ENCODE peak calls at places on chromosomes 1 and 21, in eight cellular contexts. One of them, this sample, is unnamed. For H3K27me3, the result is how much of the 10 kb centered on the place peaks cover.

GRCh38 chr1:17948594-17948993 is 159.0 kb upstream of the IGSF21 start:
- DNase-seq in cardiac muscle cell: no peak
- DNase-seq in H9: no peak
- DNase-seq in thoracic aorta: no peak
- DNase-seq in esophagus squamous epithelium: no peak
- DNase-seq in IMR-90: no peak
- DNase-seq in adrenal gland: no peak
- DNase-seq in tibial artery: no peak
- DNase-seq in this sample: no peak

GRCh38 chr1:233281711-233282581 is 13.6 kb downstream of the PCNX2 start:
- DNase-seq in esophagus squamous epithelium: no peak
- DNase-seq in IMR-90: peak
- DNase-seq in tibial artery: no peak
- DNase-seq in thoracic aorta: no peak
- DNase-seq in cardiac muscle cell: peak
- DNase-seq in adrenal gland: no peak
- DNase-seq in H9: no peak
- DNase-seq in this sample: no peak

GRCh38 chr1:118204648-118205047 is 19.6 kb upstream of the SPAG17 start:
- DNase-seq in cardiac muscle cell: no peak
- DNase-seq in thoracic aorta: no peak
- DNase-seq in esophagus squamous epithelium: no peak
- DNase-seq in adrenal gland: no peak
- DNase-seq in IMR-90: no peak
- DNase-seq in tibial artery: no peak
- DNase-seq in H9: no peak
- DNase-seq in this sample: no peak

GRCh38 chr1:62722796-62723195 is 34.6 kb upstream of the DOCK7 start:
- DNase-seq in IMR-90: no peak
- DNase-seq in cardiac muscle cell: no peak
- DNase-seq in adrenal gland: no peak
- DNase-seq in thoracic aorta: no peak
- DNase-seq in H9: no peak
- DNase-seq in tibial artery: no peak
- DNase-seq in esophagus squamous epithelium: no peak
- DNase-seq in this sample: no peak

GRCh38 chr1:231206856-231207255 is 34.2 kb upstream of the GNPAT start:
- DNase-seq in adrenal gland: no peak
- DNase-seq in esophagus squamous epithelium: no peak
- DNase-seq in H9: no peak
- DNase-seq in tibial artery: no peak
- DNase-seq in cardiac muscle cell: peak
- DNase-seq in IMR-90: no peak
- DNase-seq in thoracic aorta: no peak
- DNase-seq in this sample: no peak

GRCh38 chr1:31101147-31101502 is 35.6 kb upstream of the PUM1 start:
- DNase-seq in cardiac muscle cell: peak
- DNase-seq in H9: no peak
- DNase-seq in thoracic aorta: no peak
- DNase-seq in IMR-90: peak
- DNase-seq in tibial artery: no peak
- DNase-seq in adrenal gland: peak
- DNase-seq in esophagus squamous epithelium: no peak
- DNase-seq in this sample: no peak

GRCh38 chr1:116401646-116402176 is 28.7 kb downstream of the ATP1A1 start:
- DNase-seq in adrenal gland: no peak
- DNase-seq in cardiac muscle cell: no peak
- DNase-seq in IMR-90: no peak
- DNase-seq in esophagus squamous epithelium: no peak
- DNase-seq in H9: no peak
- DNase-seq in thoracic aorta: no peak
- DNase-seq in tibial artery: no peak
- DNase-seq in this sample: no peak

GRCh38 chr21:34545079-34545884 is 33.3 kb upstream of the KCNE1 start:
- DNase-seq in IMR-90: peak
- DNase-seq in cardiac muscle cell: peak
- DNase-seq in tibial artery: no peak
- DNase-seq in thoracic aorta: no peak
- DNase-seq in H9: no peak
- DNase-seq in adrenal gland: peak
- DNase-seq in esophagus squamous epithelium: no peak
- DNase-seq in this sample: no peak

GRCh38 chr1:178238722-178239510 is 145.0 kb downstream of the RASAL2 start:
- DNase-seq in adrenal gland: no peak
- DNase-seq in H9: no peak
- DNase-seq in esophagus squamous epithelium: no peak
- DNase-seq in thoracic aorta: no peak
- DNase-seq in tibial artery: no peak
- DNase-seq in cardiac muscle cell: peak
- DNase-seq in IMR-90: peak
- DNase-seq in this sample: no peak

GRCh38 chr1:161952603-161953172 is 71.0 kb downstream of the OLFML2B start:
- DNase-seq in tibial artery: no peak
- DNase-seq in adrenal gland: no peak
- DNase-seq in IMR-90: peak
- DNase-seq in thoracic aorta: no peak
- DNase-seq in cardiac muscle cell: no peak
- DNase-seq in H9: no peak
- DNase-seq in esophagus squamous epithelium: no peak
- DNase-seq in this sample: no peak

GRCh38 chr1:61538228-61538627 is 186.7 kb downstream of the TM2D1 start:
- DNase-seq in cardiac muscle cell: no peak
- DNase-seq in thoracic aorta: no peak
- DNase-seq in adrenal gland: no peak
- DNase-seq in IMR-90: no peak
- DNase-seq in H9: no peak
- DNase-seq in tibial artery: no peak
- DNase-seq in esophagus squamous epithelium: no peak
- DNase-seq in this sample: no peak

GRCh38 chr21:19197950-19198349 is 794.4 kb upstream of the TMPRSS15 start:
- DNase-seq in H9: no peak
- DNase-seq in esophagus squamous epithelium: no peak
- DNase-seq in IMR-90: no peak
- DNase-seq in adrenal gland: no peak
- DNase-seq in cardiac muscle cell: no peak
- DNase-seq in tibial artery: no peak
- DNase-seq in thoracic aorta: no peak
- DNase-seq in this sample: no peak

GRCh38 chr1:171254859-171255258 is 6.6 kb downstream of the FMO1 start:
- DNase-seq in H9: no peak
- DNase-seq in adrenal gland: no peak
- DNase-seq in cardiac muscle cell: no peak
- DNase-seq in esophagus squamous epithelium: no peak
- DNase-seq in thoracic aorta: no peak
- DNase-seq in IMR-90: peak
- DNase-seq in tibial artery: no peak
- DNase-seq in this sample: no peak

GRCh38 chr21:43854773-43855633 is 10.0 kb upstream of the AGPAT3 start:
- DNase-seq in tibial artery: no peak
- DNase-seq in thoracic aorta: no peak
- DNase-seq in H9: no peak
- DNase-seq in esophagus squamous epithelium: no peak
- DNase-seq in IMR-90: no peak
- DNase-seq in adrenal gland: peak
- DNase-seq in cardiac muscle cell: peak
- DNase-seq in this sample: no peak

GRCh38 chr1:71521655-71522264 is 440.9 kb upstream of the ZRANB2 start:
- DNase-seq in thoracic aorta: no peak
- DNase-seq in cardiac muscle cell: peak
- DNase-seq in IMR-90: peak
- DNase-seq in H9: no peak
- DNase-seq in tibial artery: no peak
- DNase-seq in adrenal gland: peak
- DNase-seq in esophagus squamous epithelium: no peak
- DNase-seq in this sample: no peak

GRCh38 chr21:45289655-45290515 is 2.2 kb upstream of the POFUT2 start:
- DNase-seq in cardiac muscle cell: no peak
- DNase-seq in H9: peak
- DNase-seq in adrenal gland: no peak
- DNase-seq in IMR-90: peak
- DNase-seq in tibial artery: peak
- DNase-seq in esophagus squamous epithelium: no peak
- DNase-seq in thoracic aorta: no peak
- DNase-seq in this sample: no peak

GRCh38 chr1:203462143-203462542 is 13.5 kb upstream of the PRELP start:
- DNase-seq in IMR-90: no peak
- DNase-seq in tibial artery: no peak
- DNase-seq in adrenal gland: no peak
- DNase-seq in H9: no peak
- DNase-seq in thoracic aorta: no peak
- DNase-seq in esophagus squamous epithelium: no peak
- DNase-seq in cardiac muscle cell: no peak
- DNase-seq in this sample: no peak

GRCh38 chr1:48025076-48025475 is 27.9 kb upstream of the TRABD2B start:
- DNase-seq in tibial artery: no peak
- DNase-seq in cardiac muscle cell: no peak
- DNase-seq in H9: no peak
- DNase-seq in thoracic aorta: no peak
- DNase-seq in IMR-90: no peak
- DNase-seq in esophagus squamous epithelium: no peak
- DNase-seq in adrenal gland: no peak
- DNase-seq in this sample: peak

GRCh38 chr1:119828266-119828665 is 17.0 kb upstream of the REG4 start:
- DNase-seq in esophagus squamous epithelium: no peak
- DNase-seq in adrenal gland: no peak
- DNase-seq in tibial artery: no peak
- DNase-seq in H9: no peak
- DNase-seq in cardiac muscle cell: no peak
- DNase-seq in thoracic aorta: no peak
- DNase-seq in IMR-90: peak
- DNase-seq in this sample: no peak
- H3K27ac ChIP-seq in esophagus squamous epithelium: no peak
- H3K27ac ChIP-seq in adrenal gland: no peak
- H3K27ac ChIP-seq in tibial artery: no peak
- H3K27ac ChIP-seq in H9: no peak
- H3K27ac ChIP-seq in cardiac muscle cell: no peak
- H3K27ac ChIP-seq in thoracic aorta: no peak
- H3K27ac ChIP-seq in IMR-90: peak
- H3K27ac ChIP-seq in this sample: no peak

GRCh38 chr1:3649342-3650247 is at the start of gene WRAP73:
- DNase-seq in IMR-90: peak
- DNase-seq in thoracic aorta: peak
- DNase-seq in esophagus squamous epithelium: peak
- DNase-seq in adrenal gland: peak
- DNase-seq in cardiac muscle cell: peak
- DNase-seq in tibial artery: peak
- DNase-seq in H9: peak
- DNase-seq in this sample: peak
- TF ChIP-seq CTCF in IMR-90: peak
- TF ChIP-seq CTCF in thoracic aorta: no peak
- TF ChIP-seq CTCF in esophagus squamous epithelium: no peak
- TF ChIP-seq CTCF in adrenal gland: no peak
- TF ChIP-seq CTCF in cardiac muscle cell: peak
- TF ChIP-seq CTCF in tibial artery: no peak
- TF ChIP-seq CTCF in H9: no peak
- TF ChIP-seq CTCF in this sample: peak

DNA sequence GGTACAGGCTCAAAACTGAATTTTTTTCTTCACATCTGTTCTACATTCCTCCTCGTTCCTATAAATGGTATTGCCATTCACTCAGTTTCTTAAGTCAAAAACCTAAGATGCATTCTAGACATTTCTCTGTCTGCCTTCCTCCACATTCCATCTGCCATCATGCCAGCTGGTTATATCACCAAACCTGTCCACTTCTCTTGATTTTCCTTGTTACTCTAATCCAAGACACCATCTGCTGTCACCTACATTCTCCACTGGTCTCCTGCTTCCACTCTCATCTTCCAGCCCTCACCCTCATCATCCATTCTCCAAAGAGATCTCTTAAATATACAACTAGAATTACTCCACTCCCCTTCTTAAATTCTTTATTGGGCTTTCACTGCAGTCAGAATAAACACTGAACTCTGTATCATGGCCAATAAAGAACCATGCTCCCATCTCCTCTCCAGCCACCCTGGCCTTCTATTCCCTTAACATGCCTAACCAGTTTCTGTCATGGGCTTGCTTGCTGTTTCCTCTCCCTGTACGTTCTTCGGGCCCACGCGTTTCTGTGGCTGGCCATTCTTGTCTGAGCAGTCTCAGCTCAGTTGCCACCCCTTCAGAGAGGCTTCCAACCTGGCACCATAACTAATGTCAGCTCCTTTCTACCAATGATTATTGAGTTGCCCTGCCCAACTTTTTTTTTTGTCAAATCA is 278.3 kb downstream of the ST6GALNAC3 start:
- DNase-seq in tibial artery: no peak
- DNase-seq in H9: no peak
- DNase-seq in IMR-90: no peak
- DNase-seq in adrenal gland: no peak
- DNase-seq in esophagus squamous epithelium: no peak
- DNase-seq in thoracic aorta: no peak
- DNase-seq in cardiac muscle cell: no peak
- DNase-seq in this sample: no peak
- H3K27me3 ChIP-seq in tibial artery: under half
- H3K27me3 ChIP-seq in H9: under half
- H3K27me3 ChIP-seq in IMR-90: under half
- H3K27me3 ChIP-seq in adrenal gland: under half
- H3K27me3 ChIP-seq in esophagus squamous epithelium: under half
- H3K27me3 ChIP-seq in thoracic aorta: under half
- H3K27me3 ChIP-seq in cardiac muscle cell: under half
- H3K27me3 ChIP-seq in this sample: under half

GRCh38 chr1:52028328-52028727 is 5.3 kb downstream of the KTI12 start:
- DNase-seq in adrenal gland: no peak
- DNase-seq in cardiac muscle cell: no peak
- DNase-seq in IMR-90: no peak
- DNase-seq in tibial artery: no peak
- DNase-seq in esophagus squamous epithelium: no peak
- DNase-seq in thoracic aorta: no peak
- DNase-seq in H9: no peak
- DNase-seq in this sample: no peak

GRCh38 chr1:52033190-52034049 is at the start of gene KTI12:
- DNase-seq in tibial artery: peak
- DNase-seq in adrenal gland: peak
- DNase-seq in thoracic aorta: peak
- DNase-seq in H9: peak
- DNase-seq in IMR-90: peak
- DNase-seq in cardiac muscle cell: peak
- DNase-seq in esophagus squamous epithelium: peak
- DNase-seq in this sample: no peak

GRCh38 chr1:52032124-52032784 is 1.4 kb downstream of the KTI12 start:
- DNase-seq in cardiac muscle cell: no peak
- DNase-seq in adrenal gland: no peak
- DNase-seq in tibial artery: no peak
- DNase-seq in IMR-90: peak
- DNase-seq in esophagus squamous epithelium: no peak
- DNase-seq in H9: no peak
- DNase-seq in thoracic aorta: no peak
- DNase-seq in this sample: no peak

GRCh38 chr1:52034050-52034384 is 407 bp upstream of the KTI12 start:
- DNase-seq in tibial artery: no peak
- DNase-seq in adrenal gland: no peak
- DNase-seq in cardiac muscle cell: no peak
- DNase-seq in IMR-90: no peak
- DNase-seq in thoracic aorta: no peak
- DNase-seq in H9: no peak
- DNase-seq in esophagus squamous epithelium: no peak
- DNase-seq in this sample: no peak

DNA sequence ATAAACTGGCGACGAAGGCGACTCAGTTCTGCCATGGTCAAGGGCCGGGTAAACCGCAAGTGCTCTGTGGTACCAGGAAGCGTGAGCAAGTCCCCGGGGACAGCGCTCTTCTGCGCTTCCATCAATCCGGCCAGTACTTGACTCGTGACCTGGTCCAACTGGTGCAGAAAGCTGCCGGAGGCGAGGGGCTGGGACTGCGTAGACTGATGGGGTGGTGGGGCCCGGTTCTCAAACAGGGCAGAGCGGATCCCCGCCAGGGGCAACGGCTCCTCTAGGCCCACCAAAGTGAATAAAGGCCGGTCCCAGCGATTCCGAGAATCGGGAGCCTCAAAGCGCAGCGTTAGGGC is 852 bp downstream of the KTI12 start:
- DNase-seq in thoracic aorta: no peak
- DNase-seq in adrenal gland: peak
- DNase-seq in IMR-90: peak
- DNase-seq in esophagus squamous epithelium: no peak
- DNase-seq in H9: peak
- DNase-seq in tibial artery: peak
- DNase-seq in cardiac muscle cell: peak
- DNase-seq in this sample: no peak
- H3K27ac ChIP-seq in thoracic aorta: peak
- H3K27ac ChIP-seq in adrenal gland: peak
- H3K27ac ChIP-seq in IMR-90: peak
- H3K27ac ChIP-seq in esophagus squamous epithelium: peak
- H3K27ac ChIP-seq in H9: no peak
- H3K27ac ChIP-seq in tibial artery: peak
- H3K27ac ChIP-seq in cardiac muscle cell: peak
- H3K27ac ChIP-seq in this sample: peak

This sample was measured in ascending aorta.